ENCODE peak calls at places on chromosomes 13 and 19, in four cellular contexts. One of them, this sample, is unnamed.

GRCh38 chr13:44362394-44363040 is 11.1 kb upstream of the SERP2 start:
- DNase-seq in thoracic aorta: no peak
- DNase-seq in fibroblast of lung: peak; percentile 18
- DNase-seq in testis: no peak
- DNase-seq in this sample: no peak

GRCh38 chr13:77979721-77980377 is 61.2 kb upstream of the EDNRB start:
- DNase-seq in thoracic aorta: no peak
- DNase-seq in fibroblast of lung: no peak
- DNase-seq in testis: no peak
- DNase-seq in this sample: no peak

GRCh38 chr13:68027311-68027710 is 797.2 kb upstream of the PCDH9 start:
- DNase-seq in thoracic aorta: no peak
- DNase-seq in fibroblast of lung: no peak
- DNase-seq in testis: no peak
- DNase-seq in this sample: no peak

GRCh38 chr13:75636339-75637095 is 387 bp downstream of the LMO7 start:
- DNase-seq in thoracic aorta: no peak
- DNase-seq in fibroblast of lung: peak; percentile 39
- DNase-seq in testis: no peak
- DNase-seq in this sample: peak; percentile 39

GRCh38 chr13:93767231-93767916 is 540.8 kb downstream of the GPC6 start:
- DNase-seq in thoracic aorta: no peak
- DNase-seq in fibroblast of lung: no peak
- DNase-seq in testis: no peak
- DNase-seq in this sample: no peak

GRCh38 chr13:30107536-30108136 is 199.7 kb downstream of the KATNAL1 start:
- DNase-seq in thoracic aorta: no peak
- DNase-seq in fibroblast of lung: peak; percentile 16
- DNase-seq in testis: no peak
- DNase-seq in this sample: peak; percentile 61

GRCh38 chr13:32323912-32324311 is 8.6 kb downstream of the BRCA2 start:
- DNase-seq in thoracic aorta: no peak
- DNase-seq in fibroblast of lung: peak; percentile 54
- DNase-seq in testis: no peak
- DNase-seq in this sample: no peak

GRCh38 chr19:14561832-14562351 is 10.0 kb downstream of the NDUFB7 start:
- DNase-seq in thoracic aorta: no peak
- DNase-seq in fibroblast of lung: peak; percentile 34
- DNase-seq in testis: peak; percentile 54
- DNase-seq in this sample: no peak

GRCh38 chr13:23654111-23655110 is 84.2 kb downstream of the TNFRSF19 start:
- DNase-seq in thoracic aorta: no peak
- DNase-seq in fibroblast of lung: peak; percentile 60
- DNase-seq in testis: no peak
- DNase-seq in this sample: no peak

GRCh38 chr19:53158119-53158656 is 665 bp downstream of the ZNF347 start:
- DNase-seq in thoracic aorta: no peak
- DNase-seq in fibroblast of lung: peak; percentile 28
- DNase-seq in testis: peak; percentile 48
- DNase-seq in this sample: peak; percentile 84

GRCh38 chr13:75196112-75196855 is 285.7 kb downstream of the TBC1D4 start:
- DNase-seq in thoracic aorta: no peak
- DNase-seq in fibroblast of lung: peak; percentile 88
- DNase-seq in testis: no peak
- DNase-seq in this sample: no peak

GRCh38 chr19:46620716-46621115 is 4.2 kb downstream of the PTGIR start:
- DNase-seq in thoracic aorta: no peak
- DNase-seq in fibroblast of lung: peak; percentile 75
- DNase-seq in testis: no peak
- DNase-seq in this sample: no peak

GRCh38 chr13:95713651-95714050 is 36.7 kb downstream of the DNAJC3 start:
- DNase-seq in thoracic aorta: no peak
- DNase-seq in fibroblast of lung: peak; percentile 13
- DNase-seq in testis: no peak
- DNase-seq in this sample: no peak

GRCh38 chr19:13541554-13541953 is 35.3 kb upstream of the CACNA1A start:
- DNase-seq in thoracic aorta: no peak
- DNase-seq in fibroblast of lung: no peak
- DNase-seq in testis: no peak
- DNase-seq in this sample: no peak

GRCh38 chr13:43936630-43937029 is 56.9 kb downstream of the LACC1 start:
- DNase-seq in thoracic aorta: no peak
- DNase-seq in fibroblast of lung: no peak
- DNase-seq in testis: no peak
- DNase-seq in this sample: no peak

GRCh38 chr13:35164324-35164932 is 222.4 kb downstream of the NBEA start:
- DNase-seq in thoracic aorta: no peak
- DNase-seq in fibroblast of lung: peak; percentile 55
- DNase-seq in testis: no peak
- DNase-seq in this sample: no peak

GRCh38 chr13:93736111-93736510 is 509.5 kb downstream of the GPC6 start:
- DNase-seq in thoracic aorta: no peak
- DNase-seq in fibroblast of lung: peak; percentile 65
- DNase-seq in testis: no peak
- DNase-seq in this sample: no peak

GRCh38 chr19:11024259-11024658 is 63.4 kb downstream of the SMARCA4 start:
- DNase-seq in thoracic aorta: no peak
- DNase-seq in fibroblast of lung: no peak
- DNase-seq in testis: no peak
- DNase-seq in this sample: no peak

GRCh38 chr13:51825165-51825592 is 19.8 kb downstream of the TMEM272 start:
- DNase-seq in thoracic aorta: no peak
- DNase-seq in fibroblast of lung: no peak
- DNase-seq in testis: no peak
- DNase-seq in this sample: no peak

GRCh38 chr13:44713793-44714469 is 137.8 kb upstream of the TSC22D1 start:
- DNase-seq in thoracic aorta: peak; percentile 14
- DNase-seq in fibroblast of lung: peak; percentile 84
- DNase-seq in testis: no peak
- DNase-seq in this sample: no peak

GRCh38 chr19:18490719-18491118 is 31.2 kb downstream of the ELL start:
- DNase-seq in thoracic aorta: no peak
- DNase-seq in fibroblast of lung: no peak
- DNase-seq in testis: no peak
- DNase-seq in this sample: no peak
- H3K4me1 ChIP-seq in thoracic aorta: peaks cover 47% of the 10 kb centered on the region
- H3K4me1 ChIP-seq in fibroblast of lung: peaks cover 11% of the 10 kb centered on the region
- H3K4me1 ChIP-seq in testis: peaks cover 92% of the 10 kb centered on the region
- H3K4me1 ChIP-seq in this sample: peaks cover 80% of the 10 kb centered on the region

GRCh38 chr19:532578-533484 is 1.3 kb downstream of the CDC34 start:
- DNase-seq in thoracic aorta: no peak
- DNase-seq in fibroblast of lung: peak; percentile 76
- DNase-seq in testis: peak; percentile 67
- DNase-seq in this sample: no peak

GRCh38 chr19:533485-534058 is 2.0 kb downstream of the CDC34 start:
- DNase-seq in thoracic aorta: no peak
- DNase-seq in fibroblast of lung: no peak
- DNase-seq in testis: no peak
- DNase-seq in this sample: no peak

GRCh38 chr19:531753-532571 is at the start of gene CDC34:
- DNase-seq in thoracic aorta: no peak
- DNase-seq in fibroblast of lung: no peak
- DNase-seq in testis: no peak
- DNase-seq in this sample: no peak

GRCh38 chr19:530133-531008 is 1.2 kb upstream of the CDC34 start:
- DNase-seq in thoracic aorta: no peak
- DNase-seq in fibroblast of lung: no peak
- DNase-seq in testis: no peak
- DNase-seq in this sample: no peak

GRCh38 chr19:531009-531752 is 379 bp upstream of the CDC34 start:
- DNase-seq in thoracic aorta: no peak
- DNase-seq in fibroblast of lung: peak; percentile 79
- DNase-seq in testis: peak; percentile 72
- DNase-seq in this sample: peak; percentile 81
- TF ChIP-seq CTCF in thoracic aorta: no peak
- TF ChIP-seq CTCF in fibroblast of lung: no peak
- TF ChIP-seq CTCF in testis: no peak
- TF ChIP-seq CTCF in this sample: no peak

GRCh38 chr19:805161-805561 is 7.9 kb downstream of the PTBP1 start:
- DNase-seq in thoracic aorta: no peak
- DNase-seq in fibroblast of lung: no peak
- DNase-seq in testis: no peak
- DNase-seq in this sample: no peak
- H3K36me3 ChIP-seq in thoracic aorta: peaks cover 66% of the 10 kb centered on the region
- H3K36me3 ChIP-seq in fibroblast of lung: peaks cover 56% of the 10 kb centered on the region
- H3K36me3 ChIP-seq in testis: no peaks in the 10 kb centered on the region
- H3K36me3 ChIP-seq in this sample: peaks cover 100% of the 10 kb centered on the region

GRCh38 chr19:19485161-19485997 is 30.0 kb downstream of the TSSK6 start:
- DNase-seq in thoracic aorta: no peak
- DNase-seq in fibroblast of lung: peak; percentile 60
- DNase-seq in testis: no peak
- DNase-seq in this sample: peak; percentile 54
- H3K4me1 ChIP-seq in thoracic aorta: peaks cover 23% of the 10 kb centered on the region
- H3K4me1 ChIP-seq in fibroblast of lung: peaks cover 37% of the 10 kb centered on the region
- H3K4me1 ChIP-seq in testis: peaks cover 42% of the 10 kb centered on the region
- H3K4me1 ChIP-seq in this sample: peaks cover 18% of the 10 kb centered on the region

DNA sequence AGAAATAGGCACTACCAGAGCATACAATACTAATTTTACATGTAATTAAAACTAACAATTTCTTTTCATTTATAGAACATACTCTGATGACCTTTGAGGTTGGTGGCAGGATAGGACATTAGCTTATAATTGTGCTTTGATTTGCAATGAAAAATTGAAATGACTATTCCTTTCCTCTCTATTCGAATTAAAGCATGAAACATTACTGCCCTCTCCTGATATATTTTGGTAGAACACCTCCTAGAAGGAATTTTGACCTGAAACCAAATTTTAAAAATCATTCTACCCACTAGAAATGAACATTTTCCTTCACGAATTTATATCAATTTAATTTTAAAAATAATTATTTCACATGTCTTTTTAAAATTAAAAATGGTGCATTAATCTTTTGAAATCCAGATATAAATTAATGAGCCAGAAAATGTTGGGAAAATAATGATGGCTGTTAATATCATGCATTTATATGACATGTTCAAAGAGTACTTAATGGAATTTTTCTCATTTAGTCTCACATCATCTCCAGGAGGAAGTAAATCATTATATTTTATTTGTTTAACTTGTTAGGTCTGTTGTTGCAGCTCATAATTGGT is 556.3 kb upstream of the ARGLU1 start:
- DNase-seq in thoracic aorta: no peak
- DNase-seq in fibroblast of lung: peak; percentile 47
- DNase-seq in testis: no peak
- DNase-seq in this sample: no peak
- TF ChIP-seq CTCF in thoracic aorta: peak; percentile 75
- TF ChIP-seq CTCF in fibroblast of lung: peak; percentile 49
- TF ChIP-seq CTCF in testis: peak; percentile 59
- TF ChIP-seq CTCF in this sample: peak; percentile 46

GRCh38 chr19:48991011-48991609 is 2.0 kb downstream of the GYS1 start:
- DNase-seq in thoracic aorta: no peak
- DNase-seq in fibroblast of lung: no peak
- DNase-seq in testis: no peak
- DNase-seq in this sample: no peak

GRCh38 chr19:48990400-48990799 is 2.7 kb downstream of the GYS1 start:
- DNase-seq in thoracic aorta: no peak
- DNase-seq in fibroblast of lung: no peak
- DNase-seq in testis: no peak
- DNase-seq in this sample: no peak

GRCh38 chr19:48988286-48988685 is 4.8 kb downstream of the GYS1 start:
- DNase-seq in thoracic aorta: no peak
- DNase-seq in fibroblast of lung: no peak
- DNase-seq in testis: no peak
- DNase-seq in this sample: no peak

GRCh38 chr19:48988860-48989259 is 4.2 kb downstream of the GYS1 start:
- DNase-seq in thoracic aorta: no peak
- DNase-seq in fibroblast of lung: no peak
- DNase-seq in testis: no peak
- DNase-seq in this sample: no peak

DNA sequence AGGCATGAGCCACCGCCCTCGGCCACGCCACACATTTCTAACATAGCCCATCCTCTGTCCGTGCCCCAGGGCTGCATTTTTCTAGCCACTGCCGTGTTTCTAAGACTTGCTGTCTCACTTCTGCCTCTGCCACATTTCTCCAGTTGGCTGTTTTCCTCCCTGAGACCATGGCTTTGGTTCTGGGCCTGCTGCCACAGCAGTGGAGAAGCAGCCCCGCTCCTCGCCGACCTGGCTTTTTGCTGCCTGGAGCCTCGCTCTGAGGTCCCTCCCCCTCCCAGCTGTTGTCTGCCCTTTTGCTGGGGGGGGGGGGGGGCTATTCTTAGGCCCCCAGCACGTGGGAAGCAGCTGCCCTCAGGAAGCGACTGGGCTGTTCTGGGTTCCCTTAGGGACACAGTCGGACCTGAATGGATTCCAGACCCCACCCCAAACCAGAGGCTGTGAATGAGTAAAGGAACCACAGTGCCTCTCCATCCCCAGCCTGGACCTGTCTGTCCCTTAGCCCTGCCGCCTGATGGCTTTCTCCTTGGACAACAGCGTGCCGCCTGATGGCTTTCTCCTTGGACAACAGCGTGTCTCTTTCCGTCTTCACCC is 3.3 kb downstream of the GYS1 start:
- DNase-seq in thoracic aorta: no peak
- DNase-seq in fibroblast of lung: no peak
- DNase-seq in testis: no peak
- DNase-seq in this sample: no peak
- H3K36me3 ChIP-seq in thoracic aorta: peaks cover 43% of the 10 kb centered on the region
- H3K36me3 ChIP-seq in fibroblast of lung: peaks cover 17% of the 10 kb centered on the region
- H3K36me3 ChIP-seq in testis: no peaks in the 10 kb centered on the region
- H3K36me3 ChIP-seq in this sample: peaks cover 59% of the 10 kb centered on the region

GRCh38 chr13:98508280-98509074 is 68.4 kb downstream of the STK24 start:
- DNase-seq in thoracic aorta: no peak
- DNase-seq in fibroblast of lung: peak; percentile 87
- DNase-seq in testis: no peak
- DNase-seq in this sample: no peak

GRCh38 chr13:98504029-98504351 is 72.9 kb downstream of the STK24 start:
- DNase-seq in thoracic aorta: no peak
- DNase-seq in fibroblast of lung: no peak
- DNase-seq in testis: no peak
- DNase-seq in this sample: no peak

GRCh38 chr13:98504371-98504963 is 72.4 kb downstream of the STK24 start:
- DNase-seq in thoracic aorta: no peak
- DNase-seq in fibroblast of lung: no peak
- DNase-seq in testis: no peak
- DNase-seq in this sample: no peak

GRCh38 chr13:98507060-98507797 is 69.7 kb downstream of the STK24 start:
- DNase-seq in thoracic aorta: no peak
- DNase-seq in fibroblast of lung: peak; percentile 45
- DNase-seq in testis: peak; percentile 72
- DNase-seq in this sample: peak; percentile 58

GRCh38 chr13:98506343-98507059 is 70.4 kb downstream of the STK24 start:
- DNase-seq in thoracic aorta: no peak
- DNase-seq in fibroblast of lung: no peak
- DNase-seq in testis: no peak
- DNase-seq in this sample: no peak
- H3K4me1 ChIP-seq in thoracic aorta: peaks cover 43% of the 10 kb centered on the region
- H3K4me1 ChIP-seq in fibroblast of lung: peaks cover 40% of the 10 kb centered on the region
- H3K4me1 ChIP-seq in testis: peaks cover 47% of the 10 kb centered on the region
- H3K4me1 ChIP-seq in this sample: peaks cover 75% of the 10 kb centered on the region

DNA sequence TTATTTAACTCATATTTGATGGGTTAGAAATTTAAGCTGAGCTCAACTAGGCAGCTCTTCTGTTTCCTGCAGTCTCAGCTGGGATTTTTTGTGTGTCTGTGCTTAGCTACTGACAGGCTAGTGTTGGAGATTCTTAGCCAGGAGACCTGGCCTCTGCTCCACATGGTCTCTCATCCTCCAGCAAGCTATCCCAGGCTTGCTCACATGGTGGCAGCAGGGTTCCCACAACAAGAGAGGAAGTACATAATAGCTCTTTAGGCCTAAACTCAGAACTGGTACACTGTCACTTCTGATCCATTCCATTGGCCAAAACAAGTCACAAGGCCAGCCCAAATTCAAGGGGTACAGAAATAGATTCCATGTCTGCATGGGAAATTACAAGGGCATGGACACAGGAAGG is 406.2 kb downstream of the SUCLA2 start:
- DNase-seq in thoracic aorta: no peak
- DNase-seq in fibroblast of lung: peak; percentile 7
- DNase-seq in testis: no peak
- DNase-seq in this sample: no peak
- TF ChIP-seq CTCF in thoracic aorta: no peak
- TF ChIP-seq CTCF in fibroblast of lung: peak; percentile 26
- TF ChIP-seq CTCF in testis: no peak
- TF ChIP-seq CTCF in this sample: no peak

This sample was measured in left lung.